ENCODE peak calls at places on chromosomes 3 and 15, in four cellular contexts. J, O, C and I are unnamed samples.

GRCh38 chr3:55718074-55718473 is 231.0 kb upstream of the WNT5A start:
- DNase-seq in J (no peak), O (no peak), C (no peak), I (no peak)

GRCh38 chr3:32226875-32227500 is 11.5 kb upstream of the CMTM8 start:
- DNase-seq in J (no peak), C (no peak), O (no peak), I (no peak)

GRCh38 chr3:128348805-128349531 is 117.7 kb downstream of the DNAJB8 start:
- DNase-seq in J (no peak), C (peak), O (no peak), I (no peak)

GRCh38 chr3:120284702-120285507 is at the start of gene GPR156:
- DNase-seq in O (peak), C (no peak), J (peak), I (no peak)

GRCh38 chr3:118863731-118864322 is 170.8 kb downstream of the IGSF11 start:
- DNase-seq in O (no peak), J (no peak), C (no peak), I (no peak)

GRCh38 chr3:48614044-48614443 is 4.6 kb upstream of the UQCRC1 start:
- DNase-seq in J (no peak), O (no peak), C (no peak), I (no peak)

GRCh38 chr3:171954644-171955365 is 84.6 kb upstream of the FNDC3B start:
- DNase-seq in C (no peak), O (no peak), J (no peak), I (no peak)

GRCh38 chr3:13379191-13379830 is 40.8 kb downstream of the NUP210 start:
- DNase-seq in C (no peak), J (no peak), O (no peak), I (no peak)

GRCh38 chr3:52490035-52490937 is 4.9 kb upstream of the STAB1 start:
- DNase-seq in O (no peak), J (no peak), C (no peak), I (no peak)

GRCh38 chr15:84949845-84950569 is 31.6 kb upstream of the PDE8A start:
- DNase-seq in C (peak), O (no peak), J (no peak), I (no peak)

GRCh38 chr3:196979545-196979944 is 10.9 kb upstream of the PIGZ start:
- DNase-seq in C (no peak), J (no peak), O (no peak), I (peak)

GRCh38 chr3:115790759-115791158 is 167.4 kb downstream of the GAP43 start:
- DNase-seq in J (peak), O (no peak), C (no peak), I (no peak)

GRCh38 chr3:134885877-134886621 is 91.0 kb downstream of the EPHB1 start:
- DNase-seq in O (no peak), C (no peak), J (peak), I (no peak)

GRCh38 chr3:133426721-133427120 is 26.9 kb downstream of the BFSP2 start:
- DNase-seq in O (no peak), J (no peak), C (no peak), I (no peak)

GRCh38 chr15:65110676-65111292 is 4.2 kb downstream of the UBAP1L start:
- DNase-seq in C (no peak), J (no peak), O (no peak), I (no peak)

GRCh38 chr3:159616234-159616825 is 372.3 kb upstream of the IL12A start:
- DNase-seq in O (peak), C (no peak), J (no peak), I (no peak)